ENCODE peak calls at places on chromosomes 1 and 21, in four cellular contexts. X, S, Q and D are unnamed samples. For H3K4me1, the result is how much of the 10 kb centered on the place peaks cover.

GRCh38 chr1:183871142-183871541 is 66.2 kb downstream of the RGL1 start:
- DNase-seq in Q (peak), S (no peak), X (peak), D (no peak)

GRCh38 chr1:150619576-150620509 is 9.6 kb downstream of the ENSA start:
- DNase-seq in S (no peak), Q (peak), X (peak), D (peak)

GRCh38 chr1:12338017-12338416 is 108.2 kb downstream of the VPS13D start:
- DNase-seq in X (no peak), S (no peak), Q (no peak), D (no peak)

GRCh38 chr1:68331117-68331865 is 99.0 kb upstream of the WLS start:
- DNase-seq in S (no peak), X (no peak), Q (peak), D (no peak)

GRCh38 chr21:14262039-14262438 is 46.1 kb downstream of the RBM11 start:
- DNase-seq in S (no peak), X (no peak), Q (no peak), D (no peak)

GRCh38 chr1:229015791-229016190 is 255.1 kb upstream of the RAB4A start:
- DNase-seq in Q (no peak), S (no peak), X (no peak), D (no peak)

GRCh38 chr1:230922620-230923019 is 54.3 kb upstream of the C1orf198 start:
- DNase-seq in Q (no peak), X (no peak), S (no peak), D (no peak)

GRCh38 chr1:186760426-186760825 is 68.3 kb upstream of the PLA2G4A start:
- DNase-seq in Q (no peak), X (no peak), S (no peak), D (no peak)

GRCh38 chr1:25649505-25650218 is 33.1 kb downstream of the MAN1C1 start:
- DNase-seq in S (peak), Q (no peak), X (no peak), D (no peak)

GRCh38 chr1:5659606-5660005 is 332.6 kb downstream of the NPHP4 start:
- DNase-seq in Q (no peak), S (no peak), X (no peak), D (no peak)

GRCh38 chr1:200206761-200207160 is 179.3 kb downstream of the NR5A2 start:
- DNase-seq in S (no peak), Q (peak), X (no peak), D (no peak)

GRCh38 chr1:54497338-54497737 is 50.7 kb upstream of the ACOT11 start:
- DNase-seq in S (no peak), Q (no peak), X (no peak), D (no peak)

GRCh38 chr1:54501849-54502248 is 46.2 kb upstream of the ACOT11 start:
- DNase-seq in X (no peak), S (no peak), Q (no peak), D (no peak)

GRCh38 chr1:54500030-54500389 is 48.0 kb upstream of the ACOT11 start:
- DNase-seq in S (no peak), X (no peak), Q (no peak), D (no peak)

GRCh38 chr1:54498383-54499096 is 49.5 kb upstream of the ACOT11 start:
- DNase-seq in S (no peak), X (no peak), Q (peak), D (no peak)

DNA sequence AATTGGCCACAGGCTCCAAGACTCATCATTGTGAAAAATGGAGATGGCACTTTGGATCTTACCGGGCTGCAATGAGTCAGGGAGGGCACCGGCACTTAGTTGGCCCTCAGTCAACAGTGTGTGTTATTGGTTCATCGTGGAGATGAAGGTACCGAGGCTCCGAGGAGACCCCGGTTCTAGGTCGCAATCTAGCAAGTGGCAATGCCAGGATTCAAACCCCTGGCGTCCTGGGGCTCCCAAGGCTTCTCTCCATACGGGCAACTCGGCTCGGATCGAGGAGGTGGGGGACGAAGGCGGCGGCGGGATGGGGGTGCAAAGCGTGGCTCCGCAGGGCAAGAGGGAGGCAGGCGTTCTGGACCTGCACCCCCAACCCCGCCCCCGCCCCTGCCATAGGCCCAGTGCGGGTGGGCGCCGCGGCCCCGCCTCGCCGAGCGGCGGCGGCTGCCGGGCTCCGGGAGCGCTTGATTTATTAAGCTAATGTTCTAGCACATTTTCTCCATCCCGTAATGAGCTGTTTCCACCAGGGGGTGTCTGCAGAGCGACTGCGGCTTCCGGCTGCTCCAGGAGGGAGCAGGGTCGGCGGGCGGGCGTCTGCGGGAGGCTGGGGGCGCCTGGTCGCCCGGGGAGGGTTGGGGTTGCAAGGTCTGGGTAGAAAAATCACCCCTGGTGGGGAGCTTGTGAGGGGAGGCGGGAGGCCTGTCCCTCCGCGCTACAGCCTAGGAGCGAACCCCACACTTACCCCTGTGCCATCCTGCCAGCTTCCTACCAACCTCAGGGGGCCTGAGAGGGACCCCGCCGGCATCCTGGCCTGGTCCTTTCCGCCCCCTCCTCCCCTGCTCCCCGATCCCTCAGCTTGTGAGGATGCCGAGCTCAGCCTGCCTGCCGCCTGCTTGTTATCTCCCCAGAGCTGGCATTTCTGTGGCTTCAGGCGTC is 48.7 kb upstream of the ACOT11 start:
- DNase-seq in Q (peak), X (no peak), S (no peak), D (peak)
- H3K4me3 ChIP-seq in Q (peak), X (peak), S (peak), D (peak)

GRCh38 chr1:207922554-207922953 is 11.6 kb upstream of the CD34 start:
- DNase-seq in Q (no peak), S (no peak), X (peak), D (no peak)

GRCh38 chr1:207925210-207925609 is 14.3 kb upstream of the CD34 start:
- DNase-seq in X (peak), Q (peak), S (no peak), D (peak)

GRCh38 chr1:207920481-207921050 is 9.6 kb upstream of the CD34 start:
- DNase-seq in Q (no peak), S (no peak), X (no peak), D (no peak)

GRCh38 chr1:207923561-207923960 is 12.6 kb upstream of the CD34 start:
- DNase-seq in Q (no peak), X (no peak), S (no peak), D (no peak)

GRCh38 chr1:207923121-207923520 is 12.2 kb upstream of the CD34 start:
- DNase-seq in Q (no peak), X (no peak), S (no peak), D (no peak)
- H3K4me1 ChIP-seq in Q (under half), X (half or more), S (under half), D (under half)

DNA sequence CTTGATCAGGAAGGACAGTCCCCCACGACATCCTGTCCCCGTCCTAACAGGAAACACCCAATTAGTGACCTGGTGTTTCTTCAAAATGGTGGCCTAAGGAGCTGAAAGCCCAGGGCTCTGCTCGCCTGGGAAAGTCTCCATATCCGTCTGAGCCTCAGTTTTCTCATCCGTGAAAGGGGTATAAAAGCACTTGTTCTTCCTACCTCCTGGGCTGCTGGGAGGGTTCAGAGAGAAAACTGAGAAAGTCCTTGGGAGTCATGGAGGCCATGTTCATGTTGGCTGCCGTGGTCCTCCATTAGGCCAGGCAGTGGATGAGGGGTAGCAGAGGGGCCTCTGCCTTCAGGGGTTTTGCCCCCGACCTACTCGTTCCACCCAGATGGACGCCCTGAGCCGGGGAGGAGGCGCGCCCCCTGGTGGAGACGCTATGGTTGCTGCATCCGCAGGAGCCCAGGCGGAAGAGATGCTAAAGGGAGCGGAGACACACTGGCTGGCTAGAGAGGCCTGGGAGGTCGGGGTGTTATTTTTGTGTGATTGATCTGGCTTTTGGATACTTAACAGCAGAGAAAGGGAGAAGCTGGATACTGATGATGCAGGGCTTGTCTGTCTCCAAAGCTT is 113.5 kb downstream of the PRDM2 start:
- DNase-seq in Q (no peak), X (no peak), S (no peak), D (no peak)
- TF ChIP-seq CTCF in Q (peak), X (peak), S (peak), D (peak)

GRCh38 chr1:77768006-77768405 is 8.4 kb upstream of the USP33 start:
- DNase-seq in X (no peak), S (no peak), Q (no peak), D (no peak)
- H3K4me3 ChIP-seq in X (no peak), S (no peak), Q (no peak), D (no peak)

DNA sequence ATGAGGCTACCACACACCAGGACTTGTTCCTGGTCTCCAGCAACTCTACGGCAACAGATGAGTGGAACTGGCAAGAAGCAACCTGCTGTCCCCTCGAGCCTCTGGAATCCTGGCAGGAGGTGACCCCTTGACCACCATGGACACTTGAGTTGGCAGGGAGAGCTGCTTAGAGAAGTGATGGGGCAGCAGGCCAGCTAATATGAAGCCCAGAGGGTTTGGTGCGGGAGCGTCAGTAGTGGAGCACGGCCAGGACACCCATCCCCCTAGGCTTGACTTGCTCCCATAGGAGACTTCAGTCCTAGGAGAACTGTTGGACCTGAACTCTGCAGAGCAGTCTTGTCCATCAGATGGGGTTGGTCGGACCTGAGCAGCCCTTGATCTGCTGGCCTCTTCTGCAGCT is 56.5 kb downstream of the CTH start:
- DNase-seq in Q (no peak), X (no peak), S (no peak), D (no peak)
- H3K4me1 ChIP-seq in Q (under half), X (under half), S (under half), D (under half)

GRCh38 chr1:211259596-211260126 is 495 bp downstream of the RCOR3 start:
- DNase-seq in Q (no peak), S (peak), X (peak), D (peak)

GRCh38 chr1:211260161-211261107 is 1.3 kb downstream of the RCOR3 start:
- DNase-seq in Q (peak), S (peak), X (peak), D (peak)

GRCh38 chr1:211258756-211259595 is at the start of gene RCOR3:
- DNase-seq in X (peak), Q (peak), S (peak), D (peak)

GRCh38 chr1:211257831-211258225 is 1.3 kb upstream of the RCOR3 start:
- DNase-seq in S (no peak), X (no peak), Q (peak), D (no peak)

DNA sequence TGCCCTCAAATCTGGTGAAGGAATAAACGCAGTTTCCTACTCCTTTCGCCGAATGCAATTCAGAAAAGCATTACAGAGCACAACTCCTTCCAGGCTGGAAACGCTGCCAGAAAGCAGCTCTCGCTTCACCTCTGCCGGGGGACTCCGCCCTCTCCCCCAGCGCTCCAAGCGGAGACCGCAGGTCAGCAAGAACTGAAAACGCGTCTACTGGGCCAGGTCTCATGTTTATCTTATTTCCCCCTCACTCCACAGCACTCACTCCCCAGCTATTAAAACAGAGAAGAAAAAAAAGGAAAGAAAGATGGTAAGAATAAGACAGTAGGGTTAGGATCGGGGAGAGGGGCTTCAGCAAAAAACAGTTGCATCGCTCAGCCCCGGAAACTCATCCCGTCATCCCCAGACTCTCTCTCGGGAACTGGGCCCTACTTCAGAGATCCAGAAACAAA is 833 bp upstream of the RCOR3 start:
- DNase-seq in X (peak), S (peak), Q (peak), D (peak)
- TF ChIP-seq CTCF in X (no peak), S (no peak), Q (no peak), D (no peak)

GRCh38 chr1:205343431-205344009 is 13.2 kb downstream of the KLHDC8A start:
- DNase-seq in Q (no peak), S (no peak), X (no peak), D (no peak)
- H3K4me3 ChIP-seq in Q (no peak), S (peak), X (peak), D (peak)